ENCODE peak calls at places on chromosomes 1 and 21, in ten cellular contexts. A is AG08395; L is mesothelial cell of epicardium; T is head of caudate nucleus; P is nephron progenitor cell; X is central memory CD4-positive, alpha-beta T cell; J is GM12891; M is activated T-cell treated with anti-CD3 and anti-CD28 coated beads for 24 hours; F is heart right ventricle; H is ovary. S is an unnamed sample.

GRCh38 chr1:3680488-3681230 is 28.3 kb downstream of the TP73 start:
- DNase-seq in A (no peak), L (no peak), T (no peak), P (no peak), X (no peak), J (no peak), M (no peak), F (peak), H (no peak), S (no peak)

GRCh38 chr1:12016182-12016581 is 3.1 kb upstream of the MIIP start:
- DNase-seq in A (no peak), L (no peak), T (no peak), P (no peak), X (no peak), J (no peak), M (no peak), F (no peak), H (no peak), S (no peak)

GRCh38 chr1:111660204-111661150 is 40.9 kb downstream of the RAP1A start:
- DNase-seq in A (no peak), L (no peak), T (no peak), P (no peak), X (peak), J (no peak), M (no peak), F (no peak), H (no peak), S (no peak)

GRCh38 chr1:117675907-117676430 is 70.1 kb downstream of the TENT5C start:
- DNase-seq in A (no peak), L (no peak), T (no peak), P (no peak), X (no peak), J (no peak), M (no peak), F (no peak), H (no peak), S (no peak)

GRCh38 chr1:245939756-245940345 is 567.2 kb downstream of the SMYD3 start:
- DNase-seq in A (no peak), L (no peak), T (no peak), P (peak), X (no peak), J (no peak), M (no peak), F (no peak), H (no peak), S (no peak)

GRCh38 chr1:90711696-90712095 is 5.4 kb downstream of the BARHL2 start:
- DNase-seq in A (no peak), L (no peak), T (no peak), P (no peak), X (no peak), J (no peak), M (no peak), F (no peak), H (no peak), S (no peak)

GRCh38 chr21:45478115-45478801 is 64.0 kb downstream of the SLC19A1 start:
- DNase-seq in A (peak), L (peak), T (peak), P (peak), X (peak), J (peak), M (peak), F (peak), H (no peak), S (peak)

GRCh38 chr1:117013310-117013850 is 11.8 kb downstream of the CD101 start:
- DNase-seq in A (no peak), L (no peak), T (no peak), P (no peak), X (no peak), J (no peak), M (no peak), F (no peak), H (no peak), S (no peak)

GRCh38 chr1:210233216-210233494 is 559 bp downstream of the SERTAD4 start:
- DNase-seq in A (no peak), L (peak), T (peak), P (no peak), X (no peak), J (no peak), M (no peak), F (no peak), H (peak), S (peak)

GRCh38 chr1:45953934-45954333 is 150.5 kb downstream of the MAST2 start:
- DNase-seq in A (peak), L (no peak), T (no peak), P (no peak), X (no peak), J (no peak), M (no peak), F (no peak), H (no peak), S (no peak)

GRCh38 chr1:163875214-163875926 is 553.6 kb downstream of the NUF2 start:
- DNase-seq in A (peak), L (peak), T (no peak), P (no peak), X (no peak), J (no peak), M (no peak), F (peak), H (no peak), S (no peak)

GRCh38 chr1:94927405-94928175 is 680 bp upstream of the CNN3 start:
- DNase-seq in A (no peak), L (no peak), T (peak), P (no peak), X (no peak), J (no peak), M (no peak), F (no peak), H (no peak), S (no peak)

GRCh38 chr1:39628807-39629347 is 10.6 kb downstream of the HEYL start:
- DNase-seq in A (no peak), L (no peak), T (no peak), P (no peak), X (no peak), J (no peak), M (no peak), F (no peak), H (no peak), S (no peak)

GRCh38 chr1:111084999-111085398 is 54.9 kb downstream of the DRAM2 start:
- DNase-seq in A (no peak), L (no peak), T (no peak), P (no peak), X (no peak), J (no peak), M (no peak), F (no peak), H (no peak), S (no peak)

GRCh38 chr1:184531296-184531695 is 144.5 kb downstream of the C1orf21 start:
- DNase-seq in A (no peak), L (no peak), T (no peak), P (no peak), X (no peak), J (no peak), M (no peak), F (no peak), H (no peak), S (no peak)

GRCh38 chr21:40685121-40685630 is 161.8 kb downstream of the DSCAM start:
- DNase-seq in A (no peak), L (no peak), T (no peak), P (no peak), X (no peak), J (no peak), M (no peak), F (no peak), H (no peak), S (no peak)

GRCh38 chr1:20584890-20585289 is 4.0 kb upstream of the CDA start:
- DNase-seq in A (no peak), L (no peak), T (no peak), P (no peak), X (no peak), J (no peak), M (no peak), F (no peak), H (no peak), S (no peak)

GRCh38 chr1:53376742-53377437 is 49.0 kb upstream of the LRP8 start:
- DNase-seq in A (no peak), L (peak), T (peak), P (no peak), X (no peak), J (no peak), M (no peak), F (no peak), H (no peak), S (no peak)

GRCh38 chr1:162861101-162861500 is at the start of gene CCDC190:
- DNase-seq in A (peak), L (no peak), T (no peak), P (no peak), X (no peak), J (no peak), M (no peak), F (peak), H (no peak), S (no peak)

GRCh38 chr1:18643154-18644012 is 12.7 kb downstream of the PAX7 start:
- DNase-seq in A (peak), L (no peak), T (no peak), P (no peak), X (no peak), J (no peak), M (no peak), F (no peak), H (no peak), S (no peak)

GRCh38 chr1:152725261-152725660 is 17.3 kb downstream of the LCE4A start:
- DNase-seq in A (no peak), L (no peak), T (no peak), P (no peak), X (no peak), J (no peak), M (no peak), F (no peak), H (no peak), S (no peak)

GRCh38 chr1:170530972-170531757 is 801 bp upstream of the GORAB start:
- DNase-seq in A (no peak), L (no peak), T (peak), P (no peak), X (no peak), J (no peak), M (no peak), F (peak), H (peak), S (no peak)

GRCh38 chr1:204025917-204026709 is 46.8 kb upstream of the SOX13 start:
- DNase-seq in A (no peak), L (no peak), T (no peak), P (no peak), X (no peak), J (no peak), M (no peak), F (no peak), H (no peak), S (no peak)

GRCh38 chr21:17461582-17461981 is 51.3 kb upstream of the CXADR start:
- DNase-seq in A (no peak), L (no peak), T (no peak), P (no peak), X (no peak), J (no peak), M (no peak), F (no peak), H (no peak), S (no peak)

GRCh38 chr1:54086754-54087153 is 33.3 kb downstream of the TCEANC2 start:
- DNase-seq in A (no peak), L (no peak), T (no peak), P (no peak), X (no peak), J (no peak), M (no peak), F (no peak), H (no peak), S (no peak)

GRCh38 chr1:221284028-221284427 is 404.8 kb downstream of the HLX start:
- DNase-seq in A (peak), L (no peak), T (no peak), P (no peak), X (no peak), J (no peak), M (no peak), F (no peak), H (no peak), S (no peak)

GRCh38 chr1:92653605-92654381 is 131.1 kb downstream of the EVI5 start:
- DNase-seq in A (no peak), L (no peak), T (no peak), P (no peak), X (no peak), J (no peak), M (no peak), F (no peak), H (no peak), S (no peak)

GRCh38 chr1:43449708-43450069 is 4.0 kb downstream of the HYI start:
- DNase-seq in A (no peak), L (no peak), T (no peak), P (no peak), X (no peak), J (no peak), M (no peak), F (no peak), H (no peak), S (no peak)

GRCh38 chr1:241518447-241519307 is 878 bp downstream of the FH start:
- DNase-seq in A (peak), L (peak), T (peak), P (no peak), X (peak), J (no peak), M (no peak), F (no peak), H (no peak), S (peak)

GRCh38 chr1:95048332-95048731 is 24.4 kb downstream of the ALG14 start:
- DNase-seq in A (no peak), L (no peak), T (no peak), P (no peak), X (no peak), J (no peak), M (no peak), F (no peak), H (no peak), S (no peak)